ENCODE peak calls at places on chromosomes 2 and 18, in four cellular contexts. A is tibial artery, C is astrocyte of the cerebellum, O is LNCaP clone FGC. M is an unnamed sample.

GRCh38 chr2:151525872-151526271 is 116.2 kb downstream of the RIF1 start:
- DNase-seq in A (no peak), C (no peak), O (no peak), M (no peak)

GRCh38 chr2:172395503-172395902 is 31.9 kb upstream of the ITGA6 start:
- DNase-seq in A (no peak), C (no peak), O (no peak), M (no peak)

GRCh38 chr2:209431701-209432100 is 7.9 kb downstream of the MAP2 start:
- DNase-seq in A (no peak), C (peak), O (no peak), M (no peak)

GRCh38 chr2:207479198-207479785 is 50.5 kb upstream of the CREB1 start:
- DNase-seq in A (no peak), C (no peak), O (no peak), M (no peak)

GRCh38 chr18:7329036-7329435 is 98.1 kb downstream of the LRRC30 start:
- DNase-seq in A (no peak), C (no peak), O (no peak), M (no peak)

GRCh38 chr18:62331581-62332436 is 6.7 kb downstream of the TNFRSF11A start:
- DNase-seq in A (peak), C (peak), O (no peak), M (no peak)

GRCh38 chr2:49490710-49491109 is 336.4 kb upstream of the FSHR start:
- DNase-seq in A (no peak), C (no peak), O (peak), M (no peak)

GRCh38 chr18:47560693-47561092 is 309.2 kb upstream of the SKOR2 start:
- DNase-seq in A (no peak), C (no peak), O (no peak), M (no peak)

GRCh38 chr2:145597809-145598208 is 1077.9 kb upstream of the ZEB2 start:
- DNase-seq in A (no peak), C (peak), O (no peak), M (peak)

GRCh38 chr18:65761636-65762310 is 11.0 kb downstream of the CDH7 start:
- DNase-seq in A (no peak), C (peak), O (no peak), M (no peak)

GRCh38 chr2:33529771-33530481 is 53.5 kb downstream of the RASGRP3 start:
- DNase-seq in A (no peak), C (peak), O (no peak), M (peak)

GRCh38 chr2:138780451-138780880 is 276 bp upstream of the NXPH2 start:
- DNase-seq in A (no peak), C (no peak), O (no peak), M (no peak)
- H3K4me3 ChIP-seq in A (peak), C (peak), O (no peak), M (peak)

DNA sequence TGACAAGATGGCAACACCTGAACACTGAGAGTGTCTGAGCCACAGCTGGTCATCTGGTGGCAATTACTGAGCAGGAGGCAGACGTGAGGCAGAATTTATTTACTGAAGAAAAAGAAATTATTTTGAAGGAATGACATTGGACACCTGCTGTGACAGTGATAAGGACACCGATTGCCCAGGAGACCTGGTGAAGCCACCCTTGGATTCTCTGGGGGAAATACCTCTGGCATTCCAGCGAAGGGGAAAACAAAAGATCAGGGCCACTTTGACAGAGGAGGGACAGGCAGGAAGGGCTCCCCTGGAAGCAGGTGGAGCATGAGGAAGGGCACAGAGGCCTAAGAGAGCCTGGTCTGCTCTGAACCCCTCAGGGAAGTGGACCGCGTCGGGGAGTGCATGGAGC is 85.4 kb upstream of the ALPP start:
- DNase-seq in A (no peak), C (no peak), O (no peak), M (no peak)
- H3K4me3 ChIP-seq in A (no peak), C (no peak), O (no peak), M (no peak)

GRCh38 chr2:109335586-109336266 is 206.7 kb downstream of the SH3RF3 start:
- DNase-seq in A (no peak), C (peak), O (no peak), M (no peak)
- H3K4me3 ChIP-seq in A (peak), C (no peak), O (no peak), M (no peak)

DNA sequence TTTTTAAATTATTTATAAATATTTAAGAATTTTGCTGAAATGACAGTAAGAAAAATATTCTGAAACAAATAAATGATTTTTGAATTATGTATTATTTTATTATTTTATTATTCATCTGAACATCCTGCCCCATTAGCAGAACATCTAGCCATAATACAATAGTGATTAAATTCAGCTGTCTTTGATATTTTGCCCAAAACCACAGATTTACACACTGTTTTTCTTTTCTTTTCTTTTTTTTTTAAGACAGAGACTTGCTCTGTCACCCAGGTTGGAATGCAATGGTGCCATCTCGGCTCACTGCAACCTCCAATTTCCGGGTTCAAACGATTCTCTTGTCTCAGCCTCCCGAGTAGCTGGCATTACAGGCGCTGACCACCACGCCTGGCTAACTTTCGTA is 1.9 kb upstream of the SCYGR1 start:
- DNase-seq in A (no peak), C (no peak), O (no peak), M (no peak)
- H3K4me3 ChIP-seq in A (no peak), C (no peak), O (no peak), M (no peak)

GRCh38 chr2:46067501-46068292 is 229.5 kb upstream of the EPAS1 start:
- DNase-seq in A (no peak), C (peak), O (no peak), M (peak)
- H3K4me3 ChIP-seq in A (no peak), C (peak), O (no peak), M (peak)

DNA sequence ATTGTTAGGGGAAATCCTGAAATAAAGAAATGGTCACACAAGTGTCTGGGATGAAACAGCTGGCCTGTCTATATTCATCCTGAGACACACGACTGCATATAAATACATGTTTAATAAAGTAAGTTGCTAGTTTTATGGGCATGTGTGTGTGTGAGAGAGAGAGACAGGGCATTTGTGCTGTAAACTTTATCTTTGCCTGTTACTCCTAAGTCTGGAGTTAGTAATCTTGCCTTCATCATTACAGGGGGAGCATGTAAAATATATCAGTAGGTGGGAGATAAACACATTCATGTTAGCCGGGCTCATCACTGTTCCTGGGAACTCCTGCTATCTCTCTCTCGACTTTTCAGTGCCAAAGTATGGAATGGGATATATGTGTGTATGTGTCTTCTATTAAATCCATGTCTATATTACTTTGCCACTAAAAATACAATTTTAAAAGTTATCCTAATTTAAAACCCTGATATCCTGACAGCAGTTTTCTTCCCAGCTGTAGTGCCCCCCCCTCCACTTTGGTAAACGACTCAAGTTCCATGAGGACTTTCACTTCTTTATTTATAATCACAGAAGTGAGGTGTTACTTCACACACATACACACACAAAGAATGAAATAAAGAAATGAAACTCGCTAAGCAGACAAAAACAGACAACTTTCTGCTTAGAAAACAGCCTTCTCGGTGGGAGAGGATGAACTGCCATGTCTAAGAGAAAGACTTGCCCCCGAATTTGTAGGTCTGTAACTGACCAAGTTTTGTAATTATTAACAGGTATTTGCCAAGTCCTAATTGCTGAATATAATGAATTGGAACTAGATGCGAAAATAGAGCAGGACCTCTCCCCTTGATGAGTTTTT is 949 bp downstream of the ZEB2 start:
- DNase-seq in A (no peak), C (no peak), O (no peak), M (no peak)
- H3K4me3 ChIP-seq in A (peak), C (peak), O (no peak), M (peak)

GRCh38 chr2:9263388-9263787 is 56.8 kb downstream of the ASAP2 start:
- DNase-seq in A (no peak), C (no peak), O (no peak), M (no peak)

GRCh38 chr2:9260411-9261037 is 53.9 kb downstream of the ASAP2 start:
- DNase-seq in A (no peak), C (no peak), O (no peak), M (no peak)

GRCh38 chr2:9258953-9259399 is 52.4 kb downstream of the ASAP2 start:
- DNase-seq in A (peak), C (no peak), O (no peak), M (no peak)

GRCh38 chr2:9262671-9263171 is 56.1 kb downstream of the ASAP2 start:
- DNase-seq in A (no peak), C (no peak), O (no peak), M (no peak)

GRCh38 chr2:9261231-9261883 is 54.7 kb downstream of the ASAP2 start:
- DNase-seq in A (peak), C (no peak), O (no peak), M (no peak)
- H3K4me3 ChIP-seq in A (no peak), C (no peak), O (no peak), M (no peak)

DNA sequence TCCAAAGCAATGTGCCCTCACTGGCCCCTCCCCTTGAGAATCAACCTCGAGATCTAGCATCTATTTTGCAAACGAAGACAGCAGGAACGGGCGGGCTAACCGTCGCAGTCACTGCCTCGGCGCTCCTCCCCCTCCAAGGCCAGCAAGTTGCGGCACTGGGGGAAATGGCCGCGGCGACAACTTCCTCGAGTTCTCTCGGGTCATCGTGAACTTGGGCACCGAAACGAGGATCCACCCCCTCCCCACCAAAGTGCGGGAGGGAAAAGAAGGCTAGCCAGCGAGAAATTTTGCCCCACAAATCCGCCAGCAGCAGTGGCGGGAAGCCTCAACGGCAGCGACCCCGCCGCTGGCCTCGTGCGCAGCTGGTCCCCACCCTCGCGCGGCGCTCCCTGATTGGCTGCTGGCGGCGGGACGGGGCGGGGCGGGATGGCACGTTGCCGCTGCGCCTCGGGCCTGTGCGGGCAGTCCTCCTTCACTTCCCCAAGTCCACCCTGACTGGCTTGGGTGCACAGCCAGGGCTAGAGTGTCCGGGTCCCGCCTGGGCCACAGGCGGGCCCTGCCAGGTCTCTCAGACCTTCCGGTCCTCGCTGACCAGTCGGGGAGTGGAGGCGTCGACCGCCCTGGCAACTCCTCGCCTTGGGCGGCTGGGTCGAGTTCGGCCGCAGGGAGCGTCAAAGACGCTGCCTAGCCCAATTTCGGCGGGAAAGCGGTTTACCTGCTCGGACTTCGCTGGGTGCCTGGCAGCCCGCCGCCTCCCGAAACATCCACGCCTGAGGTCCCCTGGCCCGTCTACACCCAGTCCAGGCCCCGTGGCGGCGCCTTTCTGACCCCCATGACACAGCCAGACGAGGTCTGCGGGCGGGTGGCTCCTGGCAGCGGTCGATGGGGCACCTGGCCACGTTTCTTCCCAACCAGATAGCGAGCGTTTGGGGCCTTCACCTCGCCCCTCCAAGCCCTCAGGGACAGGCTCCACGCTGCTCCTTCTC is at the start of gene BOLL:
- DNase-seq in A (no peak), C (no peak), O (no peak), M (no peak)
- H3K4me3 ChIP-seq in A (peak), C (peak), O (peak), M (peak)

GRCh38 chr2:235263205-235264120 is 230.4 kb upstream of the AGAP1 start:
- DNase-seq in A (peak), C (peak), O (no peak), M (peak)
- H3K4me3 ChIP-seq in A (no peak), C (peak), O (no peak), M (peak)

DNA sequence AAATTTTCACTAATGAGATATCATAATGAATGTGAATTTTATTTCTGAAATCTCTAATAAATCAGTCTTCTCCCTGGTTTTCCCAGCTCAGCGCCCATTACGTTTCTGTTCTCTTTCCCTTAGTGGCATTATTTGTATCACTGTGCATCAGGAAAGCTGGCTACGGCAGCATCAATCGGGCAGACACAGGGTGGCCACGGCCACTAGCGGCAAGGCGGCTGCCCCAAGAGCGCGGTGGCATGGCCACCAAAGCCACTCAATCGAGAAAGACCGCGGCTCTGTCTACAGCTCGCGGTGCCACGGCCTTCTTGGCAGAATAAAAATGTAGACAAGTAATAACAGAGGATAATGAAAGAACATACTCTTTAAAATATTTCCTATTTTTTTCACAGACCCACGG is 168.0 kb downstream of the RPIA start:
- DNase-seq in A (no peak), C (no peak), O (no peak), M (no peak)
- H3K4me3 ChIP-seq in A (no peak), C (no peak), O (no peak), M (no peak)